ENCODE peak calls at places on chromosomes 11 and 22, in ten cellular contexts. L, D, F, K, I, Q, E, B, J and Z are unnamed samples.

GRCh38 chr22:37019309-37020191 is at the start of the genes MPST and TST:
- DNase-seq in B (peak), Q (peak), K (peak), L (peak), D (peak), F (no peak), E (peak), I (peak), J (peak), Z (peak)

GRCh38 chr22:43273902-43274484 is 69.2 kb downstream of the SCUBE1 start:
- DNase-seq in I (peak), L (no peak), K (peak), J (peak), D (peak), B (peak), Q (peak), F (no peak), E (no peak), Z (peak)

GRCh38 chr11:69217276-69218105 is 61.8 kb downstream of the SMIM38 start:
- DNase-seq in E (no peak), I (no peak), J (no peak), D (no peak), K (peak), B (no peak), Q (no peak), L (no peak), F (no peak), Z (no peak)

GRCh38 chr11:36376315-36376887 is 80.3 kb downstream of the PRR5L start:
- DNase-seq in J (no peak), E (peak), D (peak), F (peak), I (no peak), Q (peak), L (peak), K (peak), B (peak), Z (peak)

GRCh38 chr11:45104006-45104789 is 42.2 kb upstream of the PRDM11 start:
- DNase-seq in J (no peak), Q (no peak), B (no peak), F (no peak), D (no peak), E (no peak), L (no peak), K (no peak), I (no peak), Z (no peak)

GRCh38 chr11:125569913-125570621 is 790 bp downstream of the EI24 start:
- DNase-seq in I (peak), Q (peak), E (no peak), L (no peak), K (peak), F (no peak), B (no peak), J (no peak), D (no peak), Z (no peak)

GRCh38 chr11:63563201-63564055 is at the start of gene PLAAT2:
- DNase-seq in I (no peak), K (peak), B (no peak), E (no peak), J (no peak), D (no peak), Q (no peak), F (no peak), L (no peak), Z (no peak)

GRCh38 chr22:49674479-49674830 is 153.2 kb downstream of the BRD1 start:
- DNase-seq in J (no peak), D (no peak), K (no peak), I (no peak), E (no peak), B (no peak), F (no peak), Q (no peak), L (no peak), Z (no peak)

GRCh38 chr22:38921801-38922200 is 35.6 kb upstream of the APOBEC3A start:
- DNase-seq in D (no peak), B (no peak), Q (no peak), K (peak), J (peak), E (no peak), L (no peak), I (no peak), F (no peak), Z (no peak)

GRCh38 chr22:46119729-46120419 is 30.5 kb upstream of the PPARA start:
- DNase-seq in D (no peak), J (no peak), B (no peak), E (no peak), K (no peak), L (peak), I (no peak), Q (peak), F (no peak), Z (peak)